ENCODE peak calls at places on chromosomes 4 and X, in four cellular contexts. R, P, X and K are unnamed samples.

GRCh38 chr4:147378780-147379179 is 102.1 kb upstream of the EDNRA start:
- DNase-seq in R (no peak), P (no peak), X (no peak), K (no peak)

GRCh38 chrX:139554991-139555675 is 24.6 kb downstream of the F9 start:
- DNase-seq in R (no peak), P (no peak), X (no peak), K (no peak)

GRCh38 chr4:24730256-24731001 is 64.9 kb upstream of the SOD3 start:
- DNase-seq in R (no peak), P (no peak), X (no peak), K (no peak)

GRCh38 chr4:150769235-150769634 is 187.3 kb downstream of the MAB21L2 start:
- DNase-seq in R (no peak), P (peak), X (no peak), K (no peak)

GRCh38 chr4:187363453-187363852 is 632.1 kb upstream of the ZFP42 start:
- DNase-seq in R (no peak), P (no peak), X (no peak), K (no peak)

GRCh38 chrX:134692990-134693389 is 34.7 kb upstream of the PLAC1 start:
- DNase-seq in R (no peak), P (no peak), X (no peak), K (no peak)

GRCh38 chr4:169399976-169400767 is 129.4 kb upstream of the SH3RF1 start:
- DNase-seq in R (no peak), P (no peak), X (no peak), K (no peak)

GRCh38 chr4:8754634-8755589 is 116.7 kb downstream of the HMX1 start:
- DNase-seq in R (no peak), P (no peak), X (no peak), K (no peak)

GRCh38 chr4:29560452-29560851 is 1159.7 kb upstream of the PCDH7 start:
- DNase-seq in R (no peak), P (no peak), X (no peak), K (no peak)

GRCh38 chr4:3582091-3582475 is 49.9 kb upstream of the LRPAP1 start:
- DNase-seq in R (no peak), P (no peak), X (no peak), K (no peak)

GRCh38 chr4:31234494-31234893 is 514.3 kb downstream of the PCDH7 start:
- DNase-seq in R (no peak), P (no peak), X (no peak), K (no peak)

GRCh38 chrX:57964975-57965374 is 54.7 kb upstream of the ZXDA start:
- DNase-seq in R (no peak), P (no peak), X (no peak), K (no peak)

GRCh38 chr4:168710353-168710946 is 213.6 kb downstream of the PALLD start:
- DNase-seq in R (no peak), P (peak), X (no peak), K (no peak)

GRCh38 chrX:13015536-13016236 is 28.7 kb downstream of the FAM9C start:
- DNase-seq in R (no peak), P (no peak), X (no peak), K (no peak)

GRCh38 chr4:38949416-38950051 is 81.9 kb downstream of the FAM114A1 start:
- DNase-seq in R (peak), P (no peak), X (peak), K (peak)

GRCh38 chr4:52588097-52588496 is 71.0 kb downstream of the USP46 start:
- DNase-seq in R (no peak), P (no peak), X (no peak), K (no peak)

GRCh38 chr4:117479673-117480072 is 394.3 kb upstream of the TRAM1L1 start:
- DNase-seq in R (no peak), P (no peak), X (no peak), K (no peak)

GRCh38 chrX:22059800-22060199 is 27.7 kb downstream of the PHEX start:
- DNase-seq in R (no peak), P (no peak), X (no peak), K (no peak)

GRCh38 chr4:23654791-23655190 is 235.1 kb downstream of the PPARGC1A start:
- DNase-seq in R (no peak), P (no peak), X (no peak), K (no peak)

GRCh38 chr4:5940470-5941203 is 47.8 kb upstream of the CRMP1 start:
- DNase-seq in R (no peak), P (no peak), X (no peak), K (no peak)

GRCh38 chrX:129793604-129794191 is 13.9 kb downstream of the SASH3 start:
- DNase-seq in R (no peak), P (no peak), X (no peak), K (no peak)

GRCh38 chrX:97215166-97215565 is 331.5 kb downstream of the RPA4 start:
- DNase-seq in R (no peak), P (no peak), X (no peak), K (no peak)

GRCh38 chr4:2321279-2322196 is 59.6 kb upstream of the MXD4 start:
- DNase-seq in R (no peak), P (no peak), X (no peak), K (no peak)

GRCh38 chr4:139267301-139267700 is 12.7 kb downstream of the MGARP start:
- DNase-seq in R (no peak), P (no peak), X (no peak), K (no peak)

GRCh38 chr4:184983660-184984356 is 34.5 kb upstream of the HELT start:
- DNase-seq in R (peak), P (peak), X (no peak), K (peak)